ENCODE peak calls at places on chromosomes 1 and 21, in seven cellular contexts. V, O, M, F, S, B and X are unnamed samples.
A peak's percentile ranks its signal among the peaks of the same experiment; 100 is the strongest.

GRCh38 chr1:117795190-117795589 is 134.2 kb downstream of the GDAP2 start:
- DNase-seq in V (no peak), O (no peak), M (peak; percentile 13), F (no peak), S (no peak), B (no peak), X (peak; percentile 93)

GRCh38 chr1:82978461-82979324 is 1020.2 kb downstream of the TTLL7 start:
- DNase-seq in B (no peak), S (no peak), M (no peak), F (no peak), O (no peak), V (no peak), X (no peak)

GRCh38 chr1:85091647-85092295 is 43.5 kb upstream of the MCOLN3 start:
- DNase-seq in V (no peak), F (no peak), S (no peak), M (no peak), B (no peak), O (peak; percentile 41), X (no peak)

GRCh38 chr1:230144010-230144614 is 77.1 kb downstream of the GALNT2 start:
- DNase-seq in O (no peak), B (no peak), V (no peak), F (no peak), M (no peak), S (peak; percentile 51), X (no peak)

GRCh38 chr1:161216945-161217712 is 2.0 kb downstream of the FCER1G start:
- DNase-seq in F (no peak), O (no peak), M (peak; percentile 21), V (no peak), S (no peak), B (no peak), X (peak; percentile 66)

GRCh38 chr21:42848932-42849758 is 30.2 kb downstream of the WDR4 start:
- DNase-seq in F (no peak), M (no peak), S (no peak), O (no peak), V (no peak), B (no peak), X (no peak)

GRCh38 chr21:45950740-45951515 is 30.6 kb upstream of the COL6A1 start:
- DNase-seq in S (peak; percentile 55), M (no peak), V (no peak), F (no peak), B (no peak), O (no peak), X (no peak)

GRCh38 chr1:92759361-92759760 is 25.5 kb downstream of the EVI5 start:
- DNase-seq in B (no peak), M (no peak), F (no peak), S (no peak), V (no peak), O (no peak), X (no peak)

GRCh38 chr1:47761201-47761930 is 235.8 kb downstream of the TRABD2B start:
- DNase-seq in B (no peak), F (no peak), S (no peak), M (no peak), O (no peak), V (no peak), X (no peak)

GRCh38 chr21:45026066-45026745 is 48.2 kb upstream of the ADARB1 start:
- DNase-seq in B (no peak), F (no peak), M (no peak), V (no peak), S (no peak), O (no peak), X (no peak)

GRCh38 chr1:165914136-165914798 is 86.9 kb downstream of the UCK2 start:
- DNase-seq in B (peak; percentile 49), V (peak; percentile 46), O (peak; percentile 74), S (peak; percentile 70), F (no peak), M (peak; percentile 60), X (peak; percentile 87)

GRCh38 chr1:41381691-41382530 is 20.7 kb downstream of the FOXO6 start:
- DNase-seq in V (no peak), M (no peak), O (peak; percentile 63), B (no peak), F (no peak), S (no peak), X (no peak)

GRCh38 chr1:228038387-228039005 is 31.7 kb downstream of the WNT3A start:
- DNase-seq in O (no peak), F (no peak), V (no peak), M (no peak), B (no peak), S (no peak), X (no peak)

GRCh38 chr1:168225476-168226190 is at the start of gene SFT2D2:
- DNase-seq in V (peak; percentile 55), B (peak; percentile 56), M (peak; percentile 79), S (peak; percentile 87), F (peak; percentile 53), O (peak; percentile 88), X (peak; percentile 39)

GRCh38 chr1:12426030-12426429 is 192.0 kb downstream of the DHRS3 start:
- DNase-seq in O (no peak), B (no peak), F (no peak), M (no peak), S (no peak), V (no peak), X (no peak)

GRCh38 chr1:179743679-179744400 is 749 bp downstream of the FAM163A start:
- DNase-seq in B (no peak), F (no peak), S (peak; percentile 21), M (no peak), V (peak; percentile 27), O (peak; percentile 8), X (no peak)

GRCh38 chr1:29546496-29546895 is 310.2 kb downstream of the PTPRU start:
- DNase-seq in O (no peak), S (no peak), B (no peak), V (no peak), F (no peak), M (no peak), X (no peak)